ENCODE peak calls at places on chromosomes 13 and 19, in seven cellular contexts. U, Q, V, E, Z, D and T are unnamed samples. For H3K4me1, the result is how much of the 10 kb centered on the place peaks cover.

GRCh38 chr13:102141625-102142472 is 260.0 kb downstream of the FGF14 start:
- DNase-seq in U (peak), Q (peak), V (peak), E (no peak), Z (peak), D (peak), T (no peak)

GRCh38 chr13:92661406-92661805 is 565.2 kb upstream of the GPC6 start:
- DNase-seq in U (no peak), Q (no peak), V (no peak), E (no peak), Z (no peak), D (no peak), T (no peak)

GRCh38 chr13:76991432-76991795 is 467 bp upstream of the CLN5 start:
- DNase-seq in U (no peak), Q (peak), V (peak), E (no peak), Z (no peak), D (peak), T (no peak)

GRCh38 chr19:2507109-2507508 is 31.2 kb downstream of the GADD45B start:
- DNase-seq in U (no peak), Q (peak), V (no peak), E (no peak), Z (no peak), D (peak), T (peak)

GRCh38 chr13:30486230-30487074 is 20.7 kb upstream of the HMGB1 start:
- DNase-seq in U (peak), Q (peak), V (no peak), E (no peak), Z (peak), D (no peak), T (no peak)

GRCh38 chr19:45016388-45017314 is 15.4 kb downstream of the RELB start:
- DNase-seq in U (peak), Q (peak), V (peak), E (peak), Z (peak), D (peak), T (peak)

GRCh38 chr13:30725331-30726085 is 9.8 kb upstream of the ALOX5AP start:
- DNase-seq in U (no peak), Q (peak), V (no peak), E (no peak), Z (no peak), D (peak), T (no peak)

GRCh38 chr13:32910530-32910929 is 105.7 kb upstream of the KL start:
- DNase-seq in U (no peak), Q (peak), V (no peak), E (no peak), Z (no peak), D (peak), T (no peak)

GRCh38 chr13:112625698-112626097 is 37.7 kb upstream of the TUBGCP3 start:
- DNase-seq in U (no peak), Q (no peak), V (no peak), E (no peak), Z (no peak), D (no peak), T (no peak)

GRCh38 chr13:52848455-52849190 is at the start of gene PCDH8:
- DNase-seq in U (peak), Q (no peak), V (peak), E (peak), Z (peak), D (peak), T (no peak)

GRCh38 chr13:50357586-50358118 is 342.4 kb downstream of the KCNRG start:
- DNase-seq in U (no peak), Q (peak), V (no peak), E (no peak), Z (no peak), D (peak), T (no peak)

GRCh38 chr19:48698046-48698445 is 2.3 kb downstream of the FUT2 start:
- DNase-seq in U (no peak), Q (peak), V (no peak), E (no peak), Z (no peak), D (peak), T (peak)

GRCh38 chr13:75372517-75372916 is 109.5 kb downstream of the TBC1D4 start:
- DNase-seq in U (peak), Q (no peak), V (peak), E (peak), Z (peak), D (peak), T (no peak)

GRCh38 chr13:82772802-82773201 is 1109.5 kb downstream of the SLITRK1 start:
- DNase-seq in U (no peak), Q (peak), V (no peak), E (no peak), Z (no peak), D (peak), T (no peak)

GRCh38 chr19:33212024-33212772 is 13.5 kb downstream of the SLC7A10 start:
- DNase-seq in U (no peak), Q (no peak), V (no peak), E (peak), Z (no peak), D (no peak), T (no peak)

GRCh38 chr19:3397266-3398022 is 31.1 kb downstream of the NFIC start:
- DNase-seq in U (peak), Q (peak), V (peak), E (peak), Z (no peak), D (peak), T (peak)

GRCh38 chr19:5985098-5985783 is 7.3 kb upstream of the RANBP3 start:
- DNase-seq in U (no peak), Q (peak), V (no peak), E (no peak), Z (no peak), D (peak), T (peak)

GRCh38 chr19:47509973-47510372 is 4.9 kb downstream of the NAPA start:
- DNase-seq in U (no peak), Q (no peak), V (no peak), E (no peak), Z (no peak), D (peak), T (peak)

GRCh38 chr13:52371736-52372247 is 34.2 kb downstream of the THSD1 start:
- DNase-seq in U (no peak), Q (peak), V (peak), E (peak), Z (peak), D (peak), T (peak)

GRCh38 chr13:37914781-37915391 is 45.3 kb upstream of the TRPC4 start:
- DNase-seq in U (peak), Q (peak), V (peak), E (no peak), Z (peak), D (peak), T (no peak)

GRCh38 chr13:37919329-37919880 is 49.8 kb upstream of the TRPC4 start:
- DNase-seq in U (no peak), Q (no peak), V (no peak), E (no peak), Z (no peak), D (peak), T (no peak)

GRCh38 chr13:37923236-37923635 is 53.7 kb upstream of the TRPC4 start:
- DNase-seq in U (no peak), Q (no peak), V (no peak), E (no peak), Z (no peak), D (no peak), T (no peak)

DNA sequence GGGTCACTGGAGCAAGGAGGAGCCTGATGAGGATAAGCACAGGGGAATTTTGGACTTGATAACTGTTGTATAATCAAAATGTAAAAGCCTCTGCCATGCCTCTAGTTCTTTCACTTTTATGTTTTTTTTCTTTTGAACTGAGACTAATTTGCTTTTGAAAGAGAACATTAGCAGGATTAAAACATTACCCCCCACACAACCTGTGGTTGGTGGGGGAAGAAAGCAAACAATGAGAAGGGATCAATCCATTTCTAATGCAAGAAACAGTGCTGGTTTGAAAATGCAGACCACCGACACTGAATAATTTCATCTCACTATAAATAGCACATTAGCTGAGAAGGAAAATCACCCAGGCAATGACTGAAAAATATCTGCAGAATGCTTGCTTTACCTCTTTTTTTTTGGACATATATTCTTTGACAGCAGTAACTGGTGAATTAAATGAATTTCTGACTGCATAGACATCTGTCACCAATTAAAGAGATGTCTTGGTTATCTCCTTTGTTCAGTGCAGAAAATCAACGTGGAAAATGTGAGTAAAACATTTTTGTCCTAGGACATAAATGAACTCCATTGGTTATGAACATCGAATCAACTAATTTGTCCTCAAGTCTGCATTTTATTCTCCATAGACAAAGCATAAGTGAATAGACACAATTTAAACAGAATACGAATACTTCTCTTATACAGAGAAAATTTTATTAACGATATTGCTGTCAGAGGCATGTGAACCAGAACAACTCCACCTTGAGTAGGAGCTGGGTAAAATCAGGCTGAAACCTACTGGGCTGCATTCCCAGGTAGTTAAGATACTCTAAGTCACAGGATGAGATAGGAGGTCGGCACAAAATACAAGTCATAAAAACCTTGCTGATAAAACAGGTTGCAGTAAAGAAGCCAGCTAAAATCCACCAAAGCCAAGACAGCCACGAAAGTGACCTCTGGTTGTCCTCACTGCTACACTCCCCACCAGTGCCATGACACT is 48.8 kb upstream of the TRPC4 start:
- DNase-seq in U (peak), Q (no peak), V (peak), E (no peak), Z (peak), D (peak), T (no peak)
- H3K4me3 ChIP-seq in U (peak), Q (no peak), V (no peak), E (peak), Z (no peak), D (peak), T (peak)

GRCh38 chr13:99587893-99588606 is 86.8 kb downstream of the TM9SF2 start:
- DNase-seq in U (no peak), Q (no peak), V (no peak), E (no peak), Z (no peak), D (no peak), T (no peak)

GRCh38 chr13:99590519-99591011 is 89.3 kb downstream of the TM9SF2 start:
- DNase-seq in U (no peak), Q (peak), V (no peak), E (no peak), Z (no peak), D (peak), T (no peak)

GRCh38 chr13:99585609-99586008 is 84.3 kb downstream of the TM9SF2 start:
- DNase-seq in U (no peak), Q (peak), V (no peak), E (no peak), Z (no peak), D (peak), T (no peak)

GRCh38 chr13:99589575-99589974 is 88.3 kb downstream of the TM9SF2 start:
- DNase-seq in U (no peak), Q (no peak), V (no peak), E (no peak), Z (no peak), D (no peak), T (no peak)
- H3K4me1 ChIP-seq in U (under half), Q (under half), V (under half), E (under half), Z (under half), D (under half), T (under half)

GRCh38 chr13:110748271-110748670 is 34.8 kb downstream of the ING1 start:
- DNase-seq in U (peak), Q (no peak), V (no peak), E (no peak), Z (no peak), D (no peak), T (no peak)

GRCh38 chr13:110743687-110744086 is 30.2 kb downstream of the ING1 start:
- DNase-seq in U (no peak), Q (no peak), V (no peak), E (no peak), Z (no peak), D (no peak), T (no peak)

DNA sequence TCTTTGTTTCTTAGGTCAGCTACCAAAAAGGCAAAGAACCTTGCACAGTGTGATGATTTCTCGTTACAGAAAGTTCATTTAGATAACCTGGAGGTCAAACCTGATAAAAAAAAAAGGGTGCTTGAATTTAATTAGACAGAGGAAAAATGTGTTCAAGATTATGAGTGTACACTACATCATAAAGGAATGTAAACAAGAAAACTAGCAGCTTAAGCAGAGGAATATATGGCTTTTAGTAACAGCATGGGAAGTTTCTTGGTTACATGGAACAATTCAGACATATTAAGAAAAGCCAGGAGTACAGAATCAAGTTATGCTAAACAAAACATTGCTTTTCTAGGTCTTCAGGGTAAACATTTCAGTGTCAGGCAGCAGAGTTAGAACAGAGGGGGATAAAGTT is 32.9 kb downstream of the ING1 start:
- DNase-seq in U (no peak), Q (peak), V (no peak), E (no peak), Z (no peak), D (peak), T (no peak)
- H3K4me2 ChIP-seq in U (no peak), Q (no peak), V (no peak), E (no peak), Z (no peak), D (no peak), T (no peak)

DNA sequence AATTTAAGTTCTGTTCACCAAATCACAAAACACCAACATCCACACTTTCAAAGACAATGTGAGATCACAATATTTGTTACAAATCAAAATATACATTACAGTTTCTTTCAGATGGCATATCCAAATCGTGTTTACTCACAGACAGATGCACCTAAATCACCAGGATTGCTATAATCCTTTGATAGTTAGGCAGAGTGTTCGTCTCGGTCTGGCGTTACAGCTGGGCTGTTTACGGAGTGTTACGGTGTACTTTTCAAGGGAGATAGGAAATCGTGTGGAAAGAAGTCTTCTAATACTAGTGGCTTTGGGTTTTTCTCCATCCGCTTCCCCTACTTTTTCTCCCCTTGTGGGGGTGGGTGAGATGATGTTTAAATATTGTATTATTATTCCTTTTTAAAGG is 1.9 kb downstream of the MAB21L1 start:
- DNase-seq in U (peak), Q (no peak), V (peak), E (no peak), Z (peak), D (peak), T (peak)
- H3K4me3 ChIP-seq in U (peak), Q (peak), V (peak), E (peak), Z (no peak), D (peak), T (peak)